ENCODE peak calls at places on chromosome 19, in seven cellular contexts. Z, E, V, A, Q, R and S are unnamed samples.
A peak's percentile ranks its signal among the peaks of the same experiment; 100 is the strongest.

GRCh38 chr19:28235606-28236125 is 977.3 kb downstream of the UQCRFS1 start:
- DNase-seq in R (no peak), Z (no peak), A (no peak), V (no peak), E (no peak), Q (no peak), S (no peak)

GRCh38 chr19:44748426-44749254 is at the start of gene BCL3:
- DNase-seq in Z (peak; percentile 68), V (peak; percentile 86), R (no peak), Q (peak; percentile 85), A (no peak), E (peak; percentile 35), S (peak; percentile 74)

GRCh38 chr19:49497047-49497789 is 984 bp downstream of the RPS11 start:
- DNase-seq in A (peak; percentile 71), V (peak; percentile 89), Q (peak; percentile 65), Z (peak; percentile 71), E (peak; percentile 67), R (no peak), S (peak; percentile 90)

GRCh38 chr19:17170538-17171297 is 44.4 kb upstream of the USE1 start:
- DNase-seq in R (no peak), A (peak; percentile 16), V (no peak), E (no peak), Q (no peak), Z (no peak), S (no peak)

GRCh38 chr19:30371157-30371845 is 883 bp upstream of the ZNF536 start:
- DNase-seq in V (no peak), A (no peak), E (no peak), Z (no peak), Q (no peak), R (no peak), S (no peak)

GRCh38 chr19:22545751-22546150 is 88.4 kb upstream of the ZNF492 start:
- DNase-seq in E (peak; percentile 5), A (peak; percentile 7), V (no peak), Z (peak; percentile 8), R (no peak), Q (no peak), S (no peak)

GRCh38 chr19:17052439-17052838 is 22.8 kb downstream of the HAUS8 start:
- DNase-seq in V (no peak), R (no peak), Q (no peak), Z (peak; percentile 59), A (peak; percentile 77), E (no peak), S (no peak)

GRCh38 chr19:19098084-19098702 is 34.4 kb downstream of the SLC25A42 start:
- DNase-seq in Q (no peak), V (no peak), A (no peak), E (no peak), Z (no peak), R (no peak), S (no peak)

GRCh38 chr19:58569191-58569942 is 3.8 kb downstream of the MZF1 start:
- DNase-seq in V (no peak), Z (no peak), Q (no peak), R (no peak), E (no peak), A (no peak), S (peak; percentile 24)

GRCh38 chr19:48415395-48415794 is 21.9 kb downstream of the GRIN2D start:
- DNase-seq in A (peak; percentile 68), V (peak; percentile 89), R (no peak), Z (no peak), Q (peak; percentile 62), E (peak; percentile 46), S (peak; percentile 87)

GRCh38 chr19:1844536-1845515 is 3.5 kb downstream of the REXO1 start:
- DNase-seq in R (no peak), Q (no peak), V (no peak), E (no peak), Z (no peak), A (no peak), S (no peak)

GRCh38 chr19:1171755-1172352 is 2.2 kb downstream of the SBNO2 start:
- DNase-seq in V (peak; percentile 46), Q (no peak), E (no peak), R (no peak), Z (no peak), A (peak; percentile 31), S (no peak)

GRCh38 chr19:8681345-8682021 is 17.1 kb downstream of the ACTL9 start:
- DNase-seq in E (no peak), Z (no peak), V (no peak), Q (no peak), A (no peak), R (no peak), S (no peak)

GRCh38 chr19:37953125-37953524 is 46.1 kb downstream of the SIPA1L3 start:
- DNase-seq in R (no peak), Z (no peak), Q (no peak), V (no peak), A (no peak), E (no peak), S (no peak)

GRCh38 chr19:58569943-58570670 is 3.0 kb downstream of the MZF1 start:
- DNase-seq in R (no peak), Q (no peak), V (no peak), E (no peak), Z (no peak), A (no peak), S (peak; percentile 42)

GRCh38 chr19:1067341-1068103 is 555 bp downstream of the ARHGAP45 start:
- DNase-seq in Q (peak; percentile 69), R (no peak), A (no peak), E (no peak), Z (no peak), V (peak; percentile 48), S (no peak)

GRCh38 chr19:41352609-41353465 is 885 bp downstream of the TGFB1 start:
- DNase-seq in V (peak; percentile 81), E (peak; percentile 73), R (peak; percentile 41), Q (peak; percentile 67), A (peak; percentile 41), Z (peak; percentile 69), S (peak; percentile 82)

GRCh38 chr19:29006057-29006735 is 206.8 kb downstream of the UQCRFS1 start:
- DNase-seq in V (no peak), Q (no peak), A (peak; percentile 5), R (no peak), E (no peak), Z (peak; percentile 67), S (no peak)

GRCh38 chr19:32691291-32691951 is at the start of gene NUDT19:
- DNase-seq in Z (peak; percentile 87), Q (peak; percentile 46), E (peak; percentile 76), V (peak; percentile 94), R (peak; percentile 60), A (peak; percentile 77), S (peak; percentile 71)

GRCh38 chr19:8609210-8610040 is 1.1 kb downstream of the ADAMTS10 start:
- DNase-seq in R (peak; percentile 54), V (peak; percentile 75), Z (peak; percentile 77), A (peak; percentile 70), E (no peak), Q (no peak), S (no peak)

GRCh38 chr19:46723023-46723461 is 6.1 kb upstream of the PRKD2 start:
- DNase-seq in V (no peak), R (no peak), Z (no peak), Q (no peak), E (no peak), A (no peak), S (no peak)

GRCh38 chr19:30666301-30666803 is 294.2 kb downstream of the ZNF536 start:
- DNase-seq in Q (no peak), Z (peak; percentile 57), E (peak; percentile 17), R (peak; percentile 60), V (no peak), A (peak; percentile 49), S (peak; percentile 40)

GRCh38 chr19:6728346-6728745 is 7.9 kb upstream of the C3 start:
- DNase-seq in Z (no peak), A (no peak), Q (no peak), R (no peak), V (peak; percentile 69), E (no peak), S (peak; percentile 76)

GRCh38 chr19:49086296-49086695 is 1.0 kb downstream of the SNRNP70 start:
- DNase-seq in Z (no peak), R (no peak), Q (no peak), V (no peak), E (no peak), A (no peak), S (no peak)

GRCh38 chr19:1079566-1080111 is 12.7 kb downstream of the ARHGAP45 start:
- DNase-seq in Q (no peak), R (no peak), E (no peak), Z (no peak), V (no peak), A (no peak), S (no peak)

GRCh38 chr19:23285948-23286347 is 35.8 kb upstream of the ZNF724 start:
- DNase-seq in Q (no peak), V (no peak), A (no peak), Z (no peak), R (no peak), E (no peak), S (no peak)

GRCh38 chr19:23440207-23440606 is 44.9 kb upstream of the ZNF91 start:
- DNase-seq in R (no peak), Q (no peak), E (no peak), Z (no peak), V (no peak), A (no peak), S (no peak)

GRCh38 chr19:53853707-53854106 is 14.0 kb upstream of the MYADM start:
- DNase-seq in Q (no peak), Z (no peak), E (no peak), V (no peak), A (no peak), R (no peak), S (no peak)

GRCh38 chr19:6753178-6754031 is 13.8 kb downstream of the SH2D3A start:
- DNase-seq in R (peak; percentile 74), V (peak; percentile 91), Q (peak; percentile 72), Z (peak; percentile 74), A (peak; percentile 72), E (peak; percentile 81), S (peak; percentile 86)

GRCh38 chr19:7509625-7510024 is 6.3 kb upstream of the ZNF358 start:
- DNase-seq in V (no peak), A (no peak), Q (no peak), E (no peak), R (no peak), Z (no peak), S (no peak)

GRCh38 chr19:35843676-35844481 is 8.4 kb downstream of the NPHS1 start:
- DNase-seq in Q (no peak), Z (no peak), V (no peak), R (no peak), E (no peak), A (no peak), S (no peak)